ENCODE peak calls at places on chromosomes 13 and 19, in six cellular contexts. One of them, this sample, is unnamed.

GRCh38 chr19:11164879-11165406 is 9.4 kb upstream of the SPC24 start:
- DNase-seq in breast epithelium: no peak
- DNase-seq in HCT116: no peak
- DNase-seq in K562: no peak
- DNase-seq in spleen: no peak
- DNase-seq in transverse colon: peak; percentile 70
- DNase-seq in this sample: peak; percentile 97

GRCh38 chr19:45470147-45471081 is 2.6 kb downstream of the FOSB start:
- DNase-seq in K562: peak; percentile 30
- DNase-seq in spleen: peak; percentile 84
- DNase-seq in breast epithelium: peak; percentile 67
- DNase-seq in HCT116: no peak
- DNase-seq in transverse colon: peak; percentile 41
- DNase-seq in this sample: no peak

GRCh38 chr13:104253063-104253680 is 1187.0 kb upstream of the SLC10A2 start:
- DNase-seq in K562: no peak
- DNase-seq in transverse colon: no peak
- DNase-seq in breast epithelium: no peak
- DNase-seq in spleen: no peak
- DNase-seq in HCT116: no peak
- DNase-seq in this sample: no peak

GRCh38 chr13:48827709-48828108 is 148.0 kb upstream of the FNDC3A start:
- DNase-seq in spleen: no peak
- DNase-seq in HCT116: no peak
- DNase-seq in breast epithelium: no peak
- DNase-seq in K562: no peak
- DNase-seq in transverse colon: no peak
- DNase-seq in this sample: no peak

GRCh38 chr19:5801796-5802616 is 2.9 kb upstream of the NRTN start:
- DNase-seq in K562: peak; percentile 77
- DNase-seq in breast epithelium: no peak
- DNase-seq in transverse colon: no peak
- DNase-seq in spleen: no peak
- DNase-seq in HCT116: no peak
- DNase-seq in this sample: no peak

GRCh38 chr19:18649371-18650047 is 12.7 kb downstream of the KLHL26 start:
- DNase-seq in breast epithelium: no peak
- DNase-seq in K562: no peak
- DNase-seq in transverse colon: peak; percentile 51
- DNase-seq in HCT116: no peak
- DNase-seq in spleen: peak; percentile 89
- DNase-seq in this sample: no peak

GRCh38 chr19:3494051-3494450 is 6.4 kb downstream of the DOHH start:
- DNase-seq in K562: peak; percentile 91
- DNase-seq in transverse colon: no peak
- DNase-seq in spleen: no peak
- DNase-seq in breast epithelium: no peak
- DNase-seq in HCT116: no peak
- DNase-seq in this sample: no peak

GRCh38 chr19:17026041-17026658 is 460 bp downstream of the CPAMD8 start:
- DNase-seq in breast epithelium: no peak
- DNase-seq in transverse colon: peak; percentile 26
- DNase-seq in spleen: no peak
- DNase-seq in K562: no peak
- DNase-seq in HCT116: no peak
- DNase-seq in this sample: no peak

GRCh38 chr19:406121-406711 is 2.7 kb downstream of the C2CD4C start:
- DNase-seq in transverse colon: no peak
- DNase-seq in spleen: peak; percentile 60
- DNase-seq in breast epithelium: no peak
- DNase-seq in K562: no peak
- DNase-seq in HCT116: no peak
- DNase-seq in this sample: no peak

GRCh38 chr19:38634757-38635482 is 12.5 kb upstream of the ACTN4 start:
- DNase-seq in breast epithelium: no peak
- DNase-seq in transverse colon: peak; percentile 86
- DNase-seq in spleen: peak; percentile 94
- DNase-seq in K562: peak; percentile 74
- DNase-seq in HCT116: no peak
- DNase-seq in this sample: no peak

GRCh38 chr19:7883796-7884570 is 4.3 kb upstream of the LRRC8E start:
- DNase-seq in spleen: no peak
- DNase-seq in HCT116: no peak
- DNase-seq in transverse colon: no peak
- DNase-seq in breast epithelium: no peak
- DNase-seq in K562: no peak
- DNase-seq in this sample: no peak

GRCh38 chr13:72201726-72202125 is 334.7 kb upstream of the DACH1 start:
- DNase-seq in breast epithelium: no peak
- DNase-seq in transverse colon: no peak
- DNase-seq in HCT116: no peak
- DNase-seq in spleen: no peak
- DNase-seq in K562: no peak
- DNase-seq in this sample: no peak

GRCh38 chr13:47896546-47896945 is 104.5 kb downstream of the SUCLA2 start:
- DNase-seq in breast epithelium: no peak
- DNase-seq in K562: no peak
- DNase-seq in transverse colon: no peak
- DNase-seq in spleen: no peak
- DNase-seq in HCT116: no peak
- DNase-seq in this sample: no peak

GRCh38 chr19:16366433-16367268 is 42.0 kb downstream of the KLF2 start:
- DNase-seq in spleen: peak; percentile 85
- DNase-seq in K562: no peak
- DNase-seq in transverse colon: no peak
- DNase-seq in breast epithelium: no peak
- DNase-seq in HCT116: no peak
- DNase-seq in this sample: no peak

GRCh38 chr13:39602614-39603366 is at the start of gene LHFPL6:
- DNase-seq in transverse colon: peak; percentile 75
- DNase-seq in K562: no peak
- DNase-seq in spleen: peak; percentile 87
- DNase-seq in breast epithelium: peak; percentile 66
- DNase-seq in HCT116: no peak
- DNase-seq in this sample: no peak

GRCh38 chr13:76991432-76991795 is 467 bp upstream of the CLN5 start:
- DNase-seq in transverse colon: peak; percentile 54
- DNase-seq in HCT116: no peak
- DNase-seq in breast epithelium: peak; percentile 46
- DNase-seq in spleen: peak; percentile 88
- DNase-seq in K562: peak; percentile 8
- DNase-seq in this sample: peak; percentile 89

GRCh38 chr19:17441241-17442135 is 7.0 kb downstream of the TMEM221 start:
- DNase-seq in transverse colon: no peak
- DNase-seq in breast epithelium: no peak
- DNase-seq in spleen: no peak
- DNase-seq in K562: peak; percentile 78
- DNase-seq in HCT116: no peak
- DNase-seq in this sample: no peak

GRCh38 chr13:68808456-68808855 is 1299.2 kb upstream of the ATXN8OS start:
- DNase-seq in HCT116: no peak
- DNase-seq in spleen: no peak
- DNase-seq in K562: no peak
- DNase-seq in breast epithelium: no peak
- DNase-seq in transverse colon: no peak
- DNase-seq in this sample: no peak

GRCh38 chr13:81577601-81578000 is 1236.7 kb upstream of the SPRY2 start:
- DNase-seq in breast epithelium: no peak
- DNase-seq in transverse colon: no peak
- DNase-seq in spleen: no peak
- DNase-seq in K562: no peak
- DNase-seq in HCT116: no peak
- DNase-seq in this sample: no peak

GRCh38 chr19:41408256-41408655 is 10.6 kb downstream of the BCKDHA start:
- DNase-seq in breast epithelium: no peak
- DNase-seq in spleen: no peak
- DNase-seq in transverse colon: no peak
- DNase-seq in K562: no peak
- DNase-seq in HCT116: no peak
- DNase-seq in this sample: no peak

GRCh38 chr13:31945202-31945978 is 86.2 kb upstream of the FRY start:
- DNase-seq in HCT116: no peak
- DNase-seq in spleen: no peak
- DNase-seq in breast epithelium: peak; percentile 58
- DNase-seq in K562: no peak
- DNase-seq in transverse colon: peak; percentile 27
- DNase-seq in this sample: no peak

GRCh38 chr13:90800082-90800746 is 547.3 kb upstream of the MIR17HG start:
- DNase-seq in transverse colon: peak; percentile 25
- DNase-seq in K562: no peak
- DNase-seq in spleen: peak; percentile 79
- DNase-seq in HCT116: no peak
- DNase-seq in breast epithelium: no peak
- DNase-seq in this sample: no peak

GRCh38 chr13:78786399-78786879 is 127.5 kb upstream of the OBI1 start:
- DNase-seq in transverse colon: no peak
- DNase-seq in spleen: no peak
- DNase-seq in HCT116: no peak
- DNase-seq in breast epithelium: no peak
- DNase-seq in K562: no peak
- DNase-seq in this sample: no peak

GRCh38 chr13:106187092-106187491 is 348.4 kb downstream of the EFNB2 start:
- DNase-seq in transverse colon: no peak
- DNase-seq in breast epithelium: no peak
- DNase-seq in HCT116: no peak
- DNase-seq in spleen: no peak
- DNase-seq in K562: no peak
- DNase-seq in this sample: no peak

GRCh38 chr19:23996549-23996948 is 81.9 kb downstream of the ZNF726 start:
- DNase-seq in HCT116: peak; percentile 3
- DNase-seq in K562: peak; percentile 38
- DNase-seq in spleen: no peak
- DNase-seq in transverse colon: no peak
- DNase-seq in breast epithelium: no peak
- DNase-seq in this sample: no peak

GRCh38 chr19:4704317-4704673 is 19.3 kb downstream of the DPP9 start:
- DNase-seq in HCT116: no peak
- DNase-seq in K562: no peak
- DNase-seq in spleen: no peak
- DNase-seq in transverse colon: no peak
- DNase-seq in breast epithelium: no peak
- DNase-seq in this sample: no peak
- H3K27ac ChIP-seq in HCT116: no peak overlapping the region
- H3K27ac ChIP-seq in K562: no peak overlapping the region
- H3K27ac ChIP-seq in spleen: no peak overlapping the region
- H3K27ac ChIP-seq in transverse colon: peak overlapping the region; percentile 44
- H3K27ac ChIP-seq in breast epithelium: no peak overlapping the region
- H3K27ac ChIP-seq in this sample: no peak overlapping the region

DNA sequence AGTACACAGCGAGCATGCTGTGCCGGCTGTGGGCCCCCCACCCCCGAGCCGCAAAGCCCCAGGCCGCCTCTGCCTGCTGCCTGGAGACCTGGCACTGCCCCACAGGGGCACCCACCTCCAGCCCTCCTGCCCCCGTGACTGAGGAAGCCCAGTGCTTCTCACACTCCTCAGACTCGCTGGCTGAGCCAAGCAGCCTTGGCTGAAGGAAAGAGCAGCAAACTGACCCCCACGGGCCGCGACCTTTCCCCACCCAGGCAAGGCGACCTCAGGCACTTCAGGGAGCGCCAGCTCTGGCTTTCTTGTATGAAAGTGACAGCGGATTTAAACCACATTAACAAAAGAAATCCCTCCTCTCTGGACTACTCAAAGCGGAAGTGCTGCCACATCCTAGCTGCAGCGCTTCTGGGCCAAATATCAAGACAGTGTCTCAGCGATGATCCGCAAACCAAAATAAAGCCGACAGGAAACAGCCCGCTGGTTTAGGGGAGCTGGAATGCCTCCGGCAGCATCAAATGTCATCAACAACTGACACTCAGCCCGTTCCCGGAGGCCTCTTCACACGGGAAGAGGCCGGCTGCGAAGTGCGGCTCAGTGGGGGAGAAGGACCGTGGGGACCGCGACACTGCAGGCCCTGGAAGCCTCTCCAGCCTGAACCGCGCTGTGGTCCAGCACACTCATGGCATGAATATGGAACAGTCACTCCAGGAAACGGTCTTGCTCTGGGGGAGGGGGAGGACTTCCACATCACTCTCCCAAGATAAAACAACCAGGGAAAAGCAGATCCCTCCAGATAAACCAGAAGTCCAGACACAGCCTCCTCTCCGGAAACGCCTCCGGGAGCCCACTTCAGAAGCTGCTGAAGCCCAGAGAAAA is 1.5 kb downstream of the RASA3 start:
- DNase-seq in HCT116: no peak
- DNase-seq in transverse colon: peak; percentile 53
- DNase-seq in breast epithelium: no peak
- DNase-seq in K562: peak; percentile 68
- DNase-seq in spleen: peak; percentile 89
- DNase-seq in this sample: no peak
- TF ChIP-seq POLR2AphosphoS5 in HCT116: no peak
- TF ChIP-seq POLR2AphosphoS5 in transverse colon: peak; percentile 38
- TF ChIP-seq POLR2AphosphoS5 in breast epithelium: no peak
- TF ChIP-seq POLR2AphosphoS5 in K562: no peak
- TF ChIP-seq POLR2AphosphoS5 in spleen: peak; percentile 75
- TF ChIP-seq POLR2AphosphoS5 in this sample: peak; percentile 75

GRCh38 chr13:36819064-36819810 is at the start of gene RFXAP:
- DNase-seq in K562: peak; percentile 90
- DNase-seq in transverse colon: peak; percentile 92
- DNase-seq in breast epithelium: peak; percentile 66
- DNase-seq in HCT116: peak; percentile 60
- DNase-seq in spleen: peak; percentile 98
- DNase-seq in this sample: no peak
- TF ChIP-seq POLR2A in K562: peak; percentile 50
- TF ChIP-seq POLR2A in transverse colon: peak; percentile 41
- TF ChIP-seq POLR2A in breast epithelium: peak; percentile 29
- TF ChIP-seq POLR2A in HCT116: peak; percentile 42
- TF ChIP-seq POLR2A in spleen: peak; percentile 55
- TF ChIP-seq POLR2A in this sample: peak; percentile 53

GRCh38 chr13:24006520-24007248 is 109.4 kb upstream of the C1QTNF9B start:
- DNase-seq in spleen: no peak
- DNase-seq in breast epithelium: no peak
- DNase-seq in HCT116: no peak
- DNase-seq in K562: no peak
- DNase-seq in transverse colon: no peak
- DNase-seq in this sample: peak; percentile 65

GRCh38 chr13:24004971-24005370 is 107.7 kb upstream of the C1QTNF9B start:
- DNase-seq in spleen: no peak
- DNase-seq in K562: no peak
- DNase-seq in HCT116: no peak
- DNase-seq in breast epithelium: no peak
- DNase-seq in transverse colon: no peak
- DNase-seq in this sample: no peak

GRCh38 chr13:24005711-24006281 is 108.5 kb upstream of the C1QTNF9B start:
- DNase-seq in K562: no peak
- DNase-seq in breast epithelium: no peak
- DNase-seq in HCT116: no peak
- DNase-seq in spleen: no peak
- DNase-seq in transverse colon: no peak
- DNase-seq in this sample: peak; percentile 29

GRCh38 chr13:24002206-24002815 is 105.0 kb upstream of the C1QTNF9B start:
- DNase-seq in HCT116: no peak
- DNase-seq in K562: no peak
- DNase-seq in breast epithelium: no peak
- DNase-seq in spleen: no peak
- DNase-seq in transverse colon: no peak
- DNase-seq in this sample: no peak

DNA sequence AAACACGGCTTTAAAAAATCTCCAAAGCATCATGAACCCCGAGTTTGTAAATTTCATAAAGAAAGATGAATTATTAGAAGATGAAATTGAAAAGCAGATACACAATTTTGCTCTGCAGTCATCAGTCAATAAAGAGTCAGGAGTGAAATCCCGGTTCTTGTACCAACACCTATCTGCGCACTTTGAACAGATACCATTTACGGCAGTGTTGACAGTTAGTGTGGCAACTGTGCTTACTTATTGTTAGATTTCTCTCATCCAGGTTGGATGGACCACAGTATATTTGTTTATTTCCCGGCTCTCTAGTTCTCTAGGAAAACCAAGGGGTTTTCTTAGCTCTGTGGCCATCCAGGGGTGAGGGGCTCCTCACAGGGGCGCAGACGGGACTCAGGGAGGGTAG is 106.8 kb upstream of the C1QTNF9B start:
- DNase-seq in breast epithelium: no peak
- DNase-seq in spleen: no peak
- DNase-seq in K562: no peak
- DNase-seq in transverse colon: no peak
- DNase-seq in HCT116: no peak
- DNase-seq in this sample: no peak
- H3K27ac ChIP-seq in breast epithelium: no peak overlapping the region
- H3K27ac ChIP-seq in spleen: no peak overlapping the region
- H3K27ac ChIP-seq in K562: no peak overlapping the region
- H3K27ac ChIP-seq in transverse colon: no peak overlapping the region
- H3K27ac ChIP-seq in HCT116: no peak overlapping the region
- H3K27ac ChIP-seq in this sample: no peak overlapping the region